ENCODE peak calls at places on chromosomes 3 and 15, in nine cellular contexts. U is C1 segment of cervical spinal cord; D is HEK293T; O is stimulated activated CD8-positive, alpha-beta memory T cell treated with anti-CD3 and anti-CD28 coated beads, Interleukin-12 subunit alpha, Interleukin-12 subunit beta, amount 100 ng/mL, for 4 hours; Q is GM13976; K is dorsolateral prefrontal cortex; E is germinal center; J is left ventricle myocardium inferior; S is mesenchymal stem cell. H is an unnamed sample.

GRCh38 chr3:160372780-160373179 is 26.2 kb downstream of the IFT80 start:
- DNase-seq in J (no peak), Q (no peak), U (no peak), E (no peak), S (peak), D (no peak), O (no peak), K (no peak), H (peak)

GRCh38 chr15:80944818-80945217 is 44.8 kb downstream of the MESD start:
- DNase-seq in E (no peak), D (no peak), K (no peak), J (no peak), U (no peak), O (no peak), S (no peak), Q (no peak), H (no peak)

GRCh38 chr15:48924528-48925393 is 39.0 kb downstream of the SHC4 start:
- DNase-seq in U (no peak), E (no peak), O (no peak), Q (no peak), S (no peak), D (no peak), J (no peak), K (no peak), H (no peak)

GRCh38 chr3:54146383-54147239 is 24.3 kb downstream of the CACNA2D3 start:
- DNase-seq in U (peak), O (no peak), Q (peak), K (peak), J (peak), E (peak), S (no peak), D (peak), H (peak)

GRCh38 chr15:78007211-78007956 is 70.1 kb downstream of the TBC1D2B start:
- DNase-seq in J (no peak), O (no peak), Q (no peak), D (no peak), K (no peak), S (no peak), U (no peak), E (no peak), H (no peak)

GRCh38 chr3:188689101-188689574 is 482.6 kb upstream of the TPRG1 start:
- DNase-seq in J (no peak), O (no peak), K (no peak), S (peak), Q (no peak), D (no peak), U (no peak), E (no peak), H (peak)

GRCh38 chr3:52244061-52244628 is 1.4 kb upstream of the PPM1M start:
- DNase-seq in D (no peak), S (peak), O (no peak), U (peak), Q (peak), E (peak), K (peak), J (peak), H (peak)

GRCh38 chr15:61421938-61422337 is 192.8 kb upstream of the RORA start:
- DNase-seq in U (no peak), E (no peak), O (no peak), D (no peak), S (no peak), K (no peak), Q (no peak), J (no peak), H (no peak)

GRCh38 chr3:64022451-64023186 is 675 bp downstream of the PSMD6 start:
- DNase-seq in E (no peak), J (no peak), Q (no peak), U (peak), D (no peak), K (no peak), S (peak), O (no peak), H (peak)

GRCh38 chr3:128553560-128553959 is 60.6 kb upstream of the GATA2 start:
- DNase-seq in K (no peak), O (no peak), U (no peak), S (no peak), J (no peak), D (no peak), E (no peak), Q (no peak), H (no peak)

H was measured in fibroblast of villous mesenchyme.